ENCODE peak calls at places on chromosome 22, in four cellular contexts. M is AG10803, V is B cell, Q is fibroblast of mammary gland. E is an unnamed sample.

GRCh38 chr22:21919526-21920307 is 32.9 kb downstream of the PPM1F start:
- DNase-seq in M (no peak), V (peak; percentile 32), Q (no peak), E (no peak)

GRCh38 chr22:19703869-19704268 is 10.4 kb upstream of the SEPTIN5 start:
- DNase-seq in V (no peak), M (no peak), Q (no peak), E (no peak)

GRCh38 chr22:21636629-21637218 is 4.2 kb downstream of the CCDC116 start:
- DNase-seq in Q (no peak), M (no peak), V (no peak), E (no peak)

GRCh38 chr22:25735657-25736056 is 6.3 kb upstream of the MYO18B start:
- DNase-seq in Q (no peak), M (no peak), V (no peak), E (no peak)

GRCh38 chr22:45688606-45689080 is 17.0 kb downstream of the ATXN10 start:
- DNase-seq in Q (peak; percentile 82), V (no peak), M (peak; percentile 92), E (no peak)

GRCh38 chr22:26124991-26125725 is 44.1 kb upstream of the SEZ6L start:
- DNase-seq in Q (no peak), M (no peak), V (no peak), E (no peak)

GRCh38 chr22:19429950-19430889 is 1.3 kb downstream of the HIRA start:
- DNase-seq in V (no peak), Q (peak; percentile 80), M (peak; percentile 58), E (peak; percentile 37)

GRCh38 chr22:20656902-20657836 is 116.7 kb upstream of the SERPIND1 start:
- DNase-seq in M (no peak), Q (peak; percentile 15), V (no peak), E (no peak)

GRCh38 chr22:31754813-31755212 is 994 bp downstream of the DEPDC5 start:
- DNase-seq in Q (peak; percentile 28), M (no peak), V (no peak), E (no peak)

GRCh38 chr22:25711491-25711890 is 30.5 kb upstream of the MYO18B start:
- DNase-seq in M (no peak), Q (no peak), V (no peak), E (no peak)

GRCh38 chr22:27452245-27452644 is 349.3 kb downstream of the MN1 start:
- DNase-seq in M (no peak), Q (no peak), V (no peak), E (no peak)

GRCh38 chr22:23849009-23850006 is 8.4 kb upstream of the SLC2A11 start:
- DNase-seq in V (peak; percentile 82), Q (peak; percentile 58), M (peak; percentile 60), E (peak; percentile 91)

GRCh38 chr22:17781319-17782031 is 7.2 kb upstream of the BID start:
- DNase-seq in M (peak; percentile 82), V (peak; percentile 57), Q (peak; percentile 80), E (peak; percentile 61)

GRCh38 chr22:24178502-24179440 is 2.5 kb upstream of the SUSD2 start:
- DNase-seq in Q (no peak), M (no peak), V (no peak), E (no peak)

GRCh38 chr22:39309364-39309861 is 10.0 kb downstream of the RPL3 start:
- DNase-seq in V (no peak), M (peak; percentile 77), Q (no peak), E (no peak)

GRCh38 chr22:27175444-27175843 is 518.1 kb downstream of the MIAT start:
- DNase-seq in V (no peak), M (no peak), Q (no peak), E (no peak)

GRCh38 chr22:32389685-32390084 is 22.4 kb downstream of the RTCB start:
- DNase-seq in M (no peak), V (no peak), Q (peak; percentile 28), E (no peak)

GRCh38 chr22:24434472-24435322 is 7.3 kb downstream of the ADORA2A start:
- DNase-seq in M (no peak), V (peak; percentile 94), Q (no peak), E (peak; percentile 65)

GRCh38 chr22:23161574-23161973 is 16.3 kb downstream of the RAB36 start:
- DNase-seq in M (no peak), Q (no peak), V (no peak), E (no peak)

GRCh38 chr22:49323751-49324415 is 503.8 kb downstream of the BRD1 start:
- DNase-seq in V (no peak), Q (no peak), M (no peak), E (no peak)

GRCh38 chr22:26656896-26657851 is at the start of gene MIAT:
- DNase-seq in M (no peak), Q (no peak), V (no peak), E (peak; percentile 62)

GRCh38 chr22:44623771-44624510 is 78.1 kb upstream of the PRR5 start:
- DNase-seq in M (peak; percentile 18), V (no peak), Q (no peak), E (no peak)

GRCh38 chr22:21766933-21767462 is 31.4 kb upstream of the YPEL1 start:
- DNase-seq in Q (no peak), V (no peak), M (no peak), E (peak; percentile 77)

GRCh38 chr22:43883719-43884415 is 7.9 kb downstream of the PNPLA5 start:
- DNase-seq in V (no peak), M (no peak), Q (no peak), E (no peak)

GRCh38 chr22:20885557-20886323 is 26.9 kb downstream of the SNAP29 start:
- DNase-seq in V (peak; percentile 43), Q (peak; percentile 79), M (peak; percentile 75), E (peak; percentile 56)

GRCh38 chr22:50262460-50262911 is 1.0 kb upstream of the MAPK12 start:
- DNase-seq in M (no peak), Q (peak; percentile 10), V (no peak), E (no peak)

GRCh38 chr22:17785185-17786184 is 11.2 kb upstream of the BID start:
- DNase-seq in V (peak; percentile 73), Q (peak; percentile 29), M (peak; percentile 44), E (peak; percentile 61)

GRCh38 chr22:20405931-20406685 is 12.2 kb downstream of the ZNF74 start:
- DNase-seq in V (no peak), Q (no peak), M (no peak), E (no peak)

GRCh38 chr22:31919730-31920129 is 24.6 kb upstream of the YWHAH start:
- DNase-seq in Q (no peak), M (no peak), V (no peak), E (no peak)

GRCh38 chr22:44625981-44626687 is 75.9 kb upstream of the PRR5 start:
- DNase-seq in M (peak; percentile 45), V (peak; percentile 75), Q (peak; percentile 48), E (peak; percentile 76)

GRCh38 chr22:24289138-24289537 is 18.5 kb downstream of the SPECC1L start:
- DNase-seq in M (peak; percentile 98), V (no peak), Q (peak; percentile 89), E (no peak)

GRCh38 chr22:45478108-45478771 is 24.4 kb upstream of the FBLN1 start:
- DNase-seq in M (peak; percentile 90), V (no peak), Q (peak; percentile 98), E (no peak)

GRCh38 chr22:44448271-44448780 is 49.7 kb downstream of the RTL6 start:
- DNase-seq in V (no peak), Q (peak; percentile 94), M (peak; percentile 94), E (no peak)

GRCh38 chr22:32204211-32204855 is 540 bp downstream of the RFPL2 start:
- DNase-seq in Q (no peak), V (no peak), M (no peak), E (no peak)

GRCh38 chr22:50435701-50436115 is 39.1 kb downstream of the SBF1 start:
- DNase-seq in V (no peak), M (no peak), Q (no peak), E (no peak)

GRCh38 chr22:20429254-20430100 is 8.1 kb downstream of the SCARF2 start:
- DNase-seq in Q (no peak), V (peak; percentile 75), M (no peak), E (peak; percentile 70)

GRCh38 chr22:47587861-47588582 is 825.6 kb downstream of the TBC1D22A start:
- DNase-seq in V (no peak), Q (no peak), M (no peak), E (no peak)

GRCh38 chr22:47587361-47587760 is 824.9 kb downstream of the TBC1D22A start:
- DNase-seq in V (no peak), M (no peak), Q (no peak), E (no peak)

GRCh38 chr22:47588583-47588970 is 826.1 kb downstream of the TBC1D22A start:
- DNase-seq in M (no peak), Q (no peak), V (no peak), E (no peak)

GRCh38 chr22:47586038-47586437 is 823.6 kb downstream of the TBC1D22A start:
- DNase-seq in M (no peak), V (no peak), Q (no peak), E (no peak)

GRCh38 chr22:47586946-47587345 is 824.5 kb downstream of the TBC1D22A start:
- DNase-seq in Q (no peak), V (no peak), M (no peak), E (no peak)
- TF ChIP-seq CTCF in Q (no peak), V (no peak), M (no peak), E (no peak)

GRCh38 chr22:30318773-30319419 is 7.8 kb downstream of the TBC1D10A start:
- DNase-seq in V (no peak), M (no peak), Q (no peak), E (no peak)
- TF ChIP-seq CTCF in V (no peak), M (no peak), Q (no peak), E (no peak)

GRCh38 chr22:35303029-35303624 is 3.4 kb downstream of the TOM1 start:
- DNase-seq in V (no peak), Q (no peak), M (no peak), E (no peak)

GRCh38 chr22:35301370-35301874 is 1.7 kb downstream of the TOM1 start:
- DNase-seq in M (peak; percentile 100), Q (peak; percentile 99), V (no peak), E (no peak)

GRCh38 chr22:35299717-35300497 is at the start of gene TOM1:
- DNase-seq in Q (peak; percentile 99), V (peak; percentile 95), M (peak; percentile 100), E (peak; percentile 98)

DNA sequence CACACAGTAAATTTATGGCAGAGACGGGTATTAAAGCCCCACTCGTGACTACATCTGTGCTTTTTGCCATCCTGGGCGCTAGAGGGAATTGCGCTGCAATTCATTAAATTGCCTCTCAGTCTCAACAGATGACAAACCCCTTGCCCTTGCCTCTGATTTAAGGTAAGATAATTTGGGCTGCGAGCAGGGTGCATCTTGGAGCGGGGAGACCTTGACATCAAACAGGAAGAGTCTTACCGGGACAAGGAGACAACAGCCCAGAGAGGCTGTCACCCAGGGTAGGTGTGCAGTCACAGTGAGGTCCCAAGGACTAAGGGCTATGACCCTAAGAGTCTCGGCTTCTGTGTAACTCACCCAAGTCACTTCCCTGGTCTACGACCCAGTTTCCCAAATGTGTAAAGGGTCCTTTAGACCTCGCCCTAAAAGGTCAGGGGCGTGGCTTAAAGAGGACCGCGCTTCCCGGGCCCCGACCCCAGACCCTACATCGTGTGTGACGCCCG is 427 bp upstream of the TOM1 start:
- DNase-seq in Q (peak; percentile 28), M (peak; percentile 44), V (peak; percentile 50), E (no peak)
- TF ChIP-seq CTCF in Q (no peak), M (no peak), V (peak; percentile 29), E (no peak)

GRCh38 chr22:40818747-40819662 is at the start of gene SLC25A17:
- DNase-seq in M (peak; percentile 70), Q (peak; percentile 68), V (peak; percentile 87), E (peak; percentile 81)
- TF ChIP-seq CTCF in M (peak; percentile 56), Q (peak; percentile 43), V (peak; percentile 44), E (peak; percentile 29)

GRCh38 chr22:34057726-34058125 is 137.4 kb upstream of the LARGE1 start:
- DNase-seq in M (no peak), V (no peak), Q (no peak), E (no peak)

GRCh38 chr22:34055525-34056200 is 135.4 kb upstream of the LARGE1 start:
- DNase-seq in M (peak; percentile 6), Q (no peak), V (no peak), E (no peak)
- TF ChIP-seq CTCF in M (peak; percentile 39), Q (no peak), V (no peak), E (no peak)

E was measured in natural killer cell.